ENCODE peak calls at places on chromosomes 16 and 17, in ten cellular contexts. R, X, H, I, M, K, G, O, U and A are unnamed samples. For H3K27me3 and H3K36me3, the result is how much of the 10 kb centered on the place peaks cover.

GRCh38 chr16:30561212-30561816 is 3.1 kb upstream of the ZNF764 start:
- DNase-seq in R (peak), X (peak), H (peak), I (no peak), M (peak), K (peak), G (peak), O (no peak), U (no peak), A (no peak)

GRCh38 chr17:44383363-44383762 is 6.1 kb downstream of the ITGA2B start:
- DNase-seq in R (no peak), X (no peak), H (no peak), I (no peak), M (no peak), K (no peak), G (no peak), O (no peak), U (no peak), A (no peak)

GRCh38 chr17:22310717-22311686 is 618.7 kb downstream of the KCNJ18 start:
- DNase-seq in R (peak), X (no peak), H (no peak), I (no peak), M (peak), K (no peak), G (no peak), O (peak), U (no peak), A (peak)

GRCh38 chr17:33901085-33901484 is 354.0 kb upstream of the CCL2 start:
- DNase-seq in R (no peak), X (no peak), H (no peak), I (no peak), M (peak), K (no peak), G (no peak), O (no peak), U (no peak), A (no peak)

GRCh38 chr17:78812849-78813248 is 27.8 kb downstream of the USP36 start:
- DNase-seq in R (peak), X (no peak), H (no peak), I (no peak), M (no peak), K (no peak), G (peak), O (no peak), U (no peak), A (no peak)

GRCh38 chr16:17467923-17468540 is 2.7 kb downstream of the XYLT1 start:
- DNase-seq in R (peak), X (peak), H (peak), I (peak), M (peak), K (peak), G (peak), O (peak), U (no peak), A (peak)

GRCh38 chr16:67516296-67517177 is 12.1 kb upstream of the RIPOR1 start:
- DNase-seq in R (no peak), X (no peak), H (no peak), I (peak), M (no peak), K (no peak), G (no peak), O (no peak), U (peak), A (no peak)

GRCh38 chr17:44004077-44004760 is at the start of gene NAGS:
- DNase-seq in R (no peak), X (no peak), H (no peak), I (peak), M (peak), K (no peak), G (no peak), O (peak), U (no peak), A (peak)

GRCh38 chr17:76124582-76125390 is 16.3 kb downstream of the FOXJ1 start:
- DNase-seq in R (no peak), X (no peak), H (peak), I (no peak), M (peak), K (no peak), G (no peak), O (no peak), U (no peak), A (no peak)

GRCh38 chr17:77505460-77505769 is 364.6 kb downstream of the SEC14L1 start:
- DNase-seq in R (no peak), X (no peak), H (no peak), I (no peak), M (no peak), K (no peak), G (no peak), O (no peak), U (no peak), A (no peak)

GRCh38 chr17:33328129-33328528 is 35.0 kb upstream of the ASIC2 start:
- DNase-seq in R (no peak), X (no peak), H (no peak), I (no peak), M (peak), K (no peak), G (no peak), O (no peak), U (no peak), A (peak)

GRCh38 chr17:62819511-62820221 is 11.6 kb upstream of the MARCHF10 start:
- DNase-seq in R (peak), X (no peak), H (no peak), I (peak), M (peak), K (peak), G (peak), O (peak), U (peak), A (peak)

GRCh38 chr16:48384982-48385271 is 286 bp downstream of the SIAH1 start:
- DNase-seq in R (peak), X (no peak), H (no peak), I (no peak), M (peak), K (no peak), G (no peak), O (no peak), U (no peak), A (peak)

DNA sequence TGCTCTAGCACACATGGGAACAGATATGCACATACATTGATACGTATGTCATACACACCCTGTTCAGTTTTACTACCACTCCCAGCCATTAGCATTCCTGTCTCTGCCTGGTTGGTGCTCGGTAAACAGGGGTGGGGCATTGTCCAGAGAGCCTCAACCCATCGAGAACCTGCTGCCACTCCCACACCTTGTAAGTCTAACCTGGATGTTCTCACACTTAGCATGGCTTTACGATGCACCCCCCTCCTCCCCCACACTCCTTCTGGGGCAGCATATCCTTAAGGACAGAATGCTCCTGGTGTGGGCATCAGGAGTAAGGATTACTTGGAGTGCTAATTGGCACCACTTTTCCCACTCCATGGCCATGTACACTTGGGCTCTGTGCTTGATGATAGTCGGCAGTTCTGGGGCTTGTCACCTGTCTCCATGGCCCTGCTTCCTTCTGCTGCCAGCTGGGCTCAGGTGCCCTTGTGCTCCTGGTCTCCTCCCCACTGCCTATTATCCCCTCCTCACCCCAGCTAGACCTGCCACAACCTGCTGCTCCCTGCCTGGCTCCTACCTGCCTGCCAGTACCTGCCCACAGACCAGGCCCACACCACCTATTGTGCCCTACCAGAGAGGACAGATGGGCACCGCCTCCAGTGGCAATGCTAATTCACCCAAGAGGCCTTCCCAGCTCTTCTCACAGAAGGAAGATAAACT is 710 bp upstream of the RAPGEFL1 start:
- DNase-seq in R (no peak), X (no peak), H (no peak), I (no peak), M (no peak), K (peak), G (no peak), O (no peak), U (no peak), A (peak)
- H3K4me3 ChIP-seq in R (peak), X (no peak), H (no peak), I (no peak), M (peak), K (no peak), G (no peak), O (no peak), U (no peak), A (peak)

GRCh38 chr17:42185497-42185860 is 227 bp upstream of the HCRT start:
- DNase-seq in R (no peak), X (no peak), H (no peak), I (no peak), M (no peak), K (no peak), G (no peak), O (no peak), U (no peak), A (no peak)
- H3K27me3 ChIP-seq in R (under half), X (under half), H (under half), I (under half), M (half or more), K (under half), G (under half), O (under half), U (under half), A (under half)

DNA sequence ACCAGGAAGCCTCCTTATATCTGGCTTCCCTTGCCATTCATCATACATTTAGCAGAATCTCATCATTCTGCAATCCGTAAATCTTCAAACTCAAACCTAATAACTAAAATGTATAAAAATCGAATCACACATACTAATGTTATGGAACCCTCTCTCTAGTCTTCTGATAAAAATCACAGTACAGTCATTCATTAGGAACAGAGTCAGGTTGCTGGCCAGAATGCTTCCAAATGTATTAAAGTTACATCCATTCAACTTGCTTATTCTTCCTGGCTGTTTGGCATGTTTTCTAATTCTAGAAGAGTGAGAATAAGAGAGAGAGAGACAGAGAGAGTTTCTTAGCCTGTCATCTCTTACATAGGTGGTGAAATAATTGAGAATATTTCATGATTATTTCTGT is 16.5 kb upstream of the RASL10B start:
- DNase-seq in R (no peak), X (no peak), H (no peak), I (no peak), M (no peak), K (no peak), G (no peak), O (no peak), U (no peak), A (no peak)
- H3K36me3 ChIP-seq in R (half or more), X (under half), H (half or more), I (under half), M (under half), K (half or more), G (under half), O (under half), U (under half), A (under half)

GRCh38 chr16:73067671-73068545 is 20.0 kb upstream of the ZFHX3 start:
- DNase-seq in R (no peak), X (no peak), H (no peak), I (no peak), M (no peak), K (no peak), G (peak), O (no peak), U (no peak), A (no peak)
- H3K4me3 ChIP-seq in R (no peak), X (no peak), H (no peak), I (no peak), M (peak), K (no peak), G (no peak), O (no peak), U (no peak), A (no peak)

GRCh38 chr17:65305116-65305515 is 167.9 kb downstream of the RGS9 start:
- DNase-seq in R (no peak), X (no peak), H (no peak), I (no peak), M (no peak), K (no peak), G (no peak), O (no peak), U (no peak), A (no peak)
- H3K27me3 ChIP-seq in R (under half), X (under half), H (under half), I (under half), M (under half), K (under half), G (under half), O (under half), U (under half), A (under half)

DNA sequence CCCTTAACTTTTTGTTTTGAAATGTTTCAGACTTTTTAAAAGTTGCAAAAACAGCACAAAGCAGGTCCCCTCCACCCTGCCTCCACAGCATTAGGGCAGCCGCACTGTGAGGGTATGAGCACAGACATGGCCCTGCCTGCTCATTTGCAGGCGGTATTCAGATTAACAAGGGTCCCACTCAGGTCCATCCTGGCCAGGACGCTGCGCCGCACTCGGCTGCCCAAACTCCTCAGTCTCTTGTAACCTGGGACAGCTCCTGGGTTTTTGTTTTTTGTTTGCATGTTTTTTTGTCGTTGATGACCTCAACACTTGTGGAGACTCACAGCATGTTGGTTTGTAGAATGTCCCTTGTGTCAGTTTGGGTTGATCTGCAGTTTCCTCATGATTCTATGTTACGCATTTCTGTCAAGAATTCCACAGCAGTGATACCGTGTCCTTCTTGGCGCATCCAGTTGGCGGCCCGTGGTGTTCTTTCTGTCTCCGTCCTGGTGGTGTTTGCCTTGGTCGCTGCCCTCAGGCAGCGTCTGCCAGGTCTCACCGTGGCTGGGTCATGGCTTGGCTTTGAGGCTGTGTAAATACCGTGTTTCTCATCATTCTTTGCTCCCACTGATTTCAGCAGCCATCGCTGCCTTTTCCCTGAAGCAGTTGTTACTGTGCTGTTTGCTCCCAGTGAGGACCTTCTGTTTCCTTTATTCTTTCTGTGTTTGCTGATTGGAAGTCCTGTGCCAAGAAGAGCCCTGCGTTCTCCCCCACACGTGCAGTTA is 18.5 kb downstream of the CRAMP1 start:
- DNase-seq in R (no peak), X (no peak), H (no peak), I (no peak), M (no peak), K (no peak), G (no peak), O (no peak), U (no peak), A (no peak)
- H3K36me3 ChIP-seq in R (half or more), X (under half), H (half or more), I (under half), M (under half), K (half or more), G (under half), O (under half), U (under half), A (under half)

DNA sequence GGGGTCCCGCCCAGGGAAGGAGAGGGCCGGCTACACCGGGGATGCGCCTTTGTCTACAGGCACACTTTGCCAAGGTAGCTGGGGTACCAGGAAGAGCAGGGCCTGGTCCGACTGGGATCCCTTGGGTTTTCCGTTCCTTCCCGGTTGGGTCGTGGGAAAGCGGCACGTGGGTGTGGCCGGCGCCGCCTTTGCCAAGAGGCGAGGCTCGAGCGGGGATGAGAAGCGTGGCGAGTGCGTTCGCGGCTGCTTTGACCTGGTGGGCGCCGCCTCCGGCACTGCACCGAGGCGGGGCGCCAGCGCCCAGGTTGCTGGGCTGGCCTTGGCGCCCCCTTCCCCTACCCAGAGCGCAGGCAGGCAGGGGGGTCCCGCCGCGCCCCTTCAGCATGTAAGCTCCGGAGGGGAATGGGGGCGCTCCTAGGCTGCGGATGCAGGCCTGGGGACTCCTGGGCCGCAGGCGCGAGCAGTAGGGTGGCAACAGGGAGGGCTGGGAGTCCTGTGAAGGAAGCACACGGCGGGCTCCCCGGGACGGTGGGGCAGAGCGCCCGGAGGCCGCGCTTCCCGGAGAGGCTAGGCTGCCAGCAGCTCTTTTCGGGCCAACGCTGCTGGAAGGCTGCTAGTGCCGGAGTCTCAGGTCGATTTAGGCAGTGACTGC is 2.0 kb downstream of the HAS3 start:
- DNase-seq in R (peak), X (no peak), H (no peak), I (peak), M (peak), K (peak), G (no peak), O (no peak), U (no peak), A (no peak)
- H3K4me3 ChIP-seq in R (peak), X (no peak), H (no peak), I (no peak), M (peak), K (peak), G (peak), O (no peak), U (peak), A (no peak)

GRCh38 chr16:22161401-22161800 is 905 bp upstream of the SDR42E2 start:
- DNase-seq in R (no peak), X (no peak), H (no peak), I (no peak), M (no peak), K (no peak), G (no peak), O (no peak), U (no peak), A (no peak)
- H3K27me3 ChIP-seq in R (under half), X (under half), H (under half), I (under half), M (under half), K (under half), G (under half), O (under half), U (under half), A (under half)

GRCh38 chr16:89290472-89290871 is 73.0 kb downstream of the ZNF778 start:
- DNase-seq in R (no peak), X (no peak), H (no peak), I (no peak), M (no peak), K (no peak), G (no peak), O (no peak), U (no peak), A (no peak)

GRCh38 chr16:89289428-89290395 is 72.2 kb downstream of the ZNF778 start:
- DNase-seq in R (peak), X (peak), H (peak), I (peak), M (peak), K (peak), G (peak), O (peak), U (peak), A (peak)

GRCh38 chr16:89291355-89291754 is 73.9 kb downstream of the ZNF778 start:
- DNase-seq in R (no peak), X (no peak), H (no peak), I (no peak), M (no peak), K (no peak), G (no peak), O (no peak), U (no peak), A (no peak)

GRCh38 chr16:89291776-89292175 is 74.3 kb downstream of the ZNF778 start:
- DNase-seq in R (no peak), X (no peak), H (no peak), I (no peak), M (no peak), K (no peak), G (no peak), O (no peak), U (no peak), A (no peak)

GRCh38 chr16:89290887-89291286 is 73.4 kb downstream of the ZNF778 start:
- DNase-seq in R (no peak), X (no peak), H (no peak), I (no peak), M (peak), K (no peak), G (no peak), O (no peak), U (no peak), A (no peak)
- H3K36me3 ChIP-seq in R (half or more), X (under half), H (under half), I (under half), M (under half), K (half or more), G (under half), O (under half), U (under half), A (under half)

DNA sequence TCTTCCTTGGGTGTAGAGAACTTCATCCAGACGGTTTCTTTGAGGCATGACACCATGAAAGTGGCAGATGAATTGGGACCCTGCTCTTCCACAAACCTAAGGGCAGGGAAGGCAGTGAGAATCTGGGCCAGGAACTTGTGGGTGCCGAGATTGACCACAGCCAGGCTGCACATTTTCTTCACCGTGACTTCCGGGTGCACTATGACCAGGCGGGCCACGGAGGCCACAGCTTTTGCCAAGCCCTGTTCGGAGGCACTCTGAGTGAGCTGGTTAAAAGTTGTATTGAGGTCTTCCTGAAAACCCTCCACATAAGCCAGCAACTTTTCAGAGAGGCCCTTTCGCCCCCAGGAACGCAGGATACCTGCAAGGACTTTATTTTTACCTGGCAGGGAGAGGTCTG is 5.9 kb downstream of the GEMIN4 start:
- DNase-seq in R (no peak), X (no peak), H (no peak), I (no peak), M (no peak), K (no peak), G (no peak), O (no peak), U (no peak), A (no peak)
- H3K4me3 ChIP-seq in R (no peak), X (no peak), H (no peak), I (no peak), M (no peak), K (no peak), G (no peak), O (no peak), U (no peak), A (no peak)